ENCODE peak calls at places on chromosomes 3 and 15, in six cellular contexts. E, B, D, X, L and G are unnamed samples.

GRCh38 chr3:39185959-39186691 is 6.3 kb downstream of the XIRP1 start:
- DNase-seq in E (no peak), B (no peak), D (no peak), X (no peak), L (no peak), G (no peak)

GRCh38 chr15:78327442-78327841 is 12.7 kb upstream of the CRABP1 start:
- DNase-seq in E (no peak), B (no peak), D (no peak), X (no peak), L (no peak), G (peak)

GRCh38 chr3:40782086-40782721 is 257.4 kb downstream of the ZNF621 start:
- DNase-seq in E (no peak), B (no peak), D (no peak), X (peak), L (no peak), G (peak)

GRCh38 chr3:23944861-23945652 is at the start of gene NR1D2:
- DNase-seq in E (peak), B (peak), D (peak), X (peak), L (peak), G (peak)

GRCh38 chr3:189488241-189488767 is 142.9 kb upstream of the TP63 start:
- DNase-seq in E (no peak), B (peak), D (no peak), X (no peak), L (no peak), G (peak)

GRCh38 chr15:88258021-88258641 is 1.6 kb upstream of the NTRK3 start:
- DNase-seq in E (no peak), B (no peak), D (no peak), X (peak), L (peak), G (no peak)

GRCh38 chr3:18444597-18445420 is 19.7 kb upstream of the SATB1 start:
- DNase-seq in E (peak), B (no peak), D (peak), X (peak), L (peak), G (peak)

GRCh38 chr3:127445581-127446368 is 144.8 kb downstream of the TPRA1 start:
- DNase-seq in E (no peak), B (no peak), D (no peak), X (no peak), L (no peak), G (no peak)

GRCh38 chr15:72304596-72304995 is 15.4 kb downstream of the CELF6 start:
- DNase-seq in E (no peak), B (no peak), D (no peak), X (no peak), L (no peak), G (no peak)

GRCh38 chr3:11774296-11774877 is 72.3 kb downstream of the TAMM41 start:
- DNase-seq in E (peak), B (no peak), D (no peak), X (peak), L (peak), G (peak)

GRCh38 chr3:16067837-16068471 is 106.5 kb upstream of the GALNT15 start:
- DNase-seq in E (no peak), B (no peak), D (no peak), X (no peak), L (peak), G (no peak)

GRCh38 chr3:106172780-106173179 is 304.0 kb upstream of the CBLB start:
- DNase-seq in E (no peak), B (peak), D (no peak), X (no peak), L (no peak), G (no peak)

GRCh38 chr3:73461582-73461981 is 163.2 kb downstream of the PDZRN3 start:
- DNase-seq in E (no peak), B (no peak), D (peak), X (no peak), L (no peak), G (peak)

GRCh38 chr3:129399895-129400357 is 28.5 kb downstream of the EFCAB12 start:
- DNase-seq in E (no peak), B (peak), D (no peak), X (peak), L (no peak), G (peak)

GRCh38 chr15:81914734-81915234 is 131.0 kb downstream of the MEX3B start:
- DNase-seq in E (no peak), B (no peak), D (peak), X (no peak), L (peak), G (no peak)

GRCh38 chr3:165156757-165157156 is 39.4 kb downstream of the SLITRK3 start:
- DNase-seq in E (peak), B (no peak), D (no peak), X (no peak), L (no peak), G (no peak)

GRCh38 chr3:178255315-178255714 is 280.9 kb upstream of the KCNMB2 start:
- DNase-seq in E (no peak), B (peak), D (no peak), X (no peak), L (no peak), G (peak)

GRCh38 chr3:146530609-146531008 is 13.8 kb downstream of the PLSCR1 start:
- DNase-seq in E (no peak), B (no peak), D (no peak), X (no peak), L (no peak), G (no peak)

GRCh38 chr3:19199131-19199530 is 50.8 kb downstream of the KCNH8 start:
- DNase-seq in E (no peak), B (no peak), D (no peak), X (no peak), L (no peak), G (no peak)

GRCh38 chr15:90219421-90220141 is 14.2 kb downstream of the CIB1 start:
- DNase-seq in E (peak), B (no peak), D (no peak), X (peak), L (peak), G (no peak)

GRCh38 chr3:10568549-10568948 is 63.2 kb upstream of the ATP2B2 start:
- DNase-seq in E (no peak), B (no peak), D (no peak), X (no peak), L (no peak), G (no peak)

GRCh38 chr15:90159213-90159612 is 41.9 kb upstream of the SEMA4B start:
- DNase-seq in E (peak), B (no peak), D (no peak), X (no peak), L (no peak), G (no peak)

GRCh38 chr15:70491183-70491621 is 272.2 kb downstream of the UACA start:
- DNase-seq in E (no peak), B (peak), D (no peak), X (no peak), L (no peak), G (peak)

GRCh38 chr15:99118801-99119546 is 14.1 kb downstream of the SYNM start:
- DNase-seq in E (no peak), B (no peak), D (peak), X (no peak), L (no peak), G (no peak)

GRCh38 chr15:94965593-94965992 is 734.2 kb downstream of the MCTP2 start:
- DNase-seq in E (no peak), B (no peak), D (no peak), X (no peak), L (no peak), G (peak)

GRCh38 chr3:9125278-9125951 is 124.0 kb downstream of the SRGAP3 start:
- DNase-seq in E (no peak), B (no peak), D (no peak), X (no peak), L (no peak), G (no peak)

GRCh38 chr3:197503652-197504051 is 52.1 kb downstream of the BDH1 start:
- DNase-seq in E (no peak), B (no peak), D (no peak), X (no peak), L (no peak), G (no peak)

GRCh38 chr3:17469520-17469919 is 272.9 kb downstream of the TBC1D5 start:
- DNase-seq in E (no peak), B (no peak), D (no peak), X (no peak), L (no peak), G (peak)

GRCh38 chr3:58529516-58530353 is 7.3 kb downstream of the ACOX2 start:
- DNase-seq in E (no peak), B (no peak), D (no peak), X (peak), L (no peak), G (peak)

GRCh38 chr3:8506611-8507061 is 5.0 kb downstream of the LMCD1 start:
- DNase-seq in E (no peak), B (peak), D (no peak), X (no peak), L (no peak), G (peak)

GRCh38 chr3:29468150-29468549 is 187.3 kb downstream of the RBMS3 start:
- DNase-seq in E (no peak), B (no peak), D (no peak), X (no peak), L (no peak), G (no peak)

GRCh38 chr3:29695201-29695904 is 414.5 kb downstream of the RBMS3 start:
- DNase-seq in E (no peak), B (peak), D (no peak), X (no peak), L (no peak), G (peak)

GRCh38 chr3:50617096-50617791 is at the start of gene MAPKAPK3:
- DNase-seq in E (peak), B (no peak), D (peak), X (no peak), L (no peak), G (no peak)

GRCh38 chr15:71588746-71589145 is 221.6 kb upstream of the NR2E3 start:
- DNase-seq in E (no peak), B (peak), D (no peak), X (no peak), L (no peak), G (peak)

GRCh38 chr3:198076722-198077308 is 116.8 kb downstream of the LMLN start:
- DNase-seq in E (no peak), B (no peak), D (no peak), X (no peak), L (no peak), G (no peak)

GRCh38 chr3:24734019-24734418 is 239.4 kb upstream of the THRB start:
- DNase-seq in E (no peak), B (no peak), D (no peak), X (no peak), L (no peak), G (no peak)

GRCh38 chr15:70633394-70633793 is 130.0 kb downstream of the UACA start:
- DNase-seq in E (no peak), B (no peak), D (no peak), X (peak), L (no peak), G (no peak)

GRCh38 chr15:80984856-80985255 is 4.8 kb downstream of the MESD start:
- DNase-seq in E (peak), B (no peak), D (no peak), X (no peak), L (no peak), G (peak)

GRCh38 chr3:49007771-49008528 is 759 bp downstream of the WDR6 start:
- DNase-seq in E (peak), B (peak), D (peak), X (peak), L (peak), G (peak)

GRCh38 chr3:69509288-69509687 is 123.4 kb upstream of the FRMD4B start:
- DNase-seq in E (no peak), B (no peak), D (no peak), X (no peak), L (no peak), G (no peak)

DNA sequence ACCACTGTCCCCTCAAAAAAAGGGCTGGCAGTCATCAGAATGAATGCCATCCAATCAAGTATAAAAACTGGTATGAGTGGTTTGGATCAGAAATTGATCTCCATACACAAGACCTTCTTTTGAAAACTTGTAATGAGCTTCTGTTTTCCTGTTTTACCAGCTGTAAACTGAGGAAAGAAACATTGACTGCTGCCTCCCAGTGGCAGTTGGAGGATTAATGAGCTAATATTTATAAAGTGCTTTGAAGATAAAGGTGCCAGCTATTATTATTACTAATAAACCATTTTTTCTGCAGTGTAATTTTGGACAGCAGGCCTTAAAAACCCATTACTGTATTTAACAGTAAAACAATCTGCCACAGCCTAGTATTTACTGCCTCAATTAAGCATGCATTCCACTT is 11.4 kb downstream of the CHL1 start:
- DNase-seq in E (no peak), B (no peak), D (no peak), X (no peak), L (no peak), G (no peak)
- TF ChIP-seq CTCF in E (no peak), B (no peak), D (peak), X (no peak), L (no peak), G (no peak)

GRCh38 chr3:71684752-71685151 is 40.5 kb downstream of the EIF4E3 start:
- DNase-seq in E (no peak), B (peak), D (no peak), X (no peak), L (no peak), G (peak)

GRCh38 chr3:71681224-71681668 is 44.0 kb downstream of the EIF4E3 start:
- DNase-seq in E (peak), B (peak), D (peak), X (no peak), L (no peak), G (peak)

GRCh38 chr3:71684046-71684730 is 41.0 kb downstream of the EIF4E3 start:
- DNase-seq in E (no peak), B (no peak), D (no peak), X (no peak), L (no peak), G (no peak)

GRCh38 chr3:71685686-71686085 is 39.5 kb downstream of the EIF4E3 start:
- DNase-seq in E (no peak), B (no peak), D (no peak), X (no peak), L (no peak), G (no peak)

DNA sequence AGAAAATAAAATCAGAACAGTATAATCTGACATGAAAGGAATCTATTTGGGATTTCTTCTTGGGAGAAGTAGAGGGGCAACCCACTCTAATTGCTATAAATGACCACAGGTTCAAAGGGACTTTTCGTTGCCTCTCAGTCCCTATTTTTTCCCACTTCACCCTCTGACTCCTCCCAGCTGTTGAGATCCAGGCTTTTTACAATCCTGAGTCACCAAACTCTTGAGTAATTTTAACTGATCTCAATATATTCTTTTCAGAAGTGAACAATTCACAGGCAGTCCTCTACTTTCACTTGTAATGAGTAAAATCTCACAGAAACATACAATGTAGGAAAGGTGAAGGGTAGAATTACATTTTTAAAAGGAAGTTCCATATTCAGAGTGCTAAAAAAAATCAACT is 44.6 kb downstream of the EIF4E3 start:
- DNase-seq in E (no peak), B (peak), D (no peak), X (no peak), L (no peak), G (peak)
- H3K4me3 ChIP-seq in E (no peak), B (no peak), D (no peak), X (no peak), L (no peak), G (peak)

GRCh38 chr3:113773381-113773780 is 26.5 kb downstream of the ATP6V1A start:
- DNase-seq in E (no peak), B (peak), D (no peak), X (no peak), L (no peak), G (peak)

GRCh38 chr3:113771993-113772392 is 25.2 kb downstream of the ATP6V1A start:
- DNase-seq in E (no peak), B (no peak), D (no peak), X (no peak), L (no peak), G (no peak)

GRCh38 chr3:113764698-113765097 is 17.9 kb downstream of the ATP6V1A start:
- DNase-seq in E (no peak), B (no peak), D (no peak), X (no peak), L (no peak), G (no peak)

DNA sequence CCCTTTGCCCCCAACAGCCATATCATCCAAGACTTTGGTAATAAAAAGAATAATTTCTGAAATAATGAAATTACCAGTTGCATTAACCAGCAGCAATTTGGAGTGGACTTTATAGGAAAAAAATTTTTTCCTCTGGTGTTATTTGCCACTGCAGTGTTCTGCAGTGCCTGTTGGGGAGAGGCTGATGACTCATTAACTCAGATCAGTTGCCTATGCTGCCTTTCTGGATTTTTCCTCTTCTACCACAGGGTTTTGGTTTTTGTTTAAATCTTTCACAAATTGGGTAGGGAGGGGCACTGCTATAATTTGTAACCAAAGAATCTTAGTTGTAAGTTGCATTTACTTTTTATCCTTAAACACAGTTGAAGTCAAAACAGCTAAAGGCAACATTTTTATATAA is 22.7 kb downstream of the ATP6V1A start:
- DNase-seq in E (no peak), B (peak), D (no peak), X (no peak), L (peak), G (peak)
- TF ChIP-seq CTCF in E (no peak), B (no peak), D (no peak), X (no peak), L (no peak), G (peak)

GRCh38 chr3:122024800-122025199 is 2.8 kb upstream of the ILDR1 start:
- DNase-seq in E (no peak), B (no peak), D (no peak), X (no peak), L (no peak), G (no peak)
- H3K4me3 ChIP-seq in E (no peak), B (no peak), D (no peak), X (no peak), L (no peak), G (no peak)

DNA sequence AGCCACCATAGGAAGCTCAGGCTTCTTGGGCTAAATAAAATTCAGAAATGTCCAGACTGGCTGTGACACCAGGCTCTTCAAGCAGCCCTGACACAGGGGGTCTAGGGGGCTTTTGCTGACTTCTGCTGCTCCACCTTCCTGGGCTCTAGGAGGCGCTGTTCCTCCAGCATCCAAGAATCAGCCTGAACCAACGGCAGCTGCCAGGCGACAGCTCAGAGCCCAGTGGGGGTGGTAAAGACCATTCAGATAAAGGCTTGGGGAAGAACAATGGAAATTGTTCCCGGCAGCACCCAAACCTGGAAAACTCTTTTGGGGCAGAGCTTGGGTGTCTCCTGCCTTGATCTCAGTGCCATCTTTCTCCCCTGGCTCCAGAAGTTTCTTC is 21.6 kb upstream of the PSTPIP1 start:
- DNase-seq in E (no peak), B (no peak), D (no peak), X (peak), L (peak), G (peak)
- TF ChIP-seq CTCF in E (no peak), B (peak), D (peak), X (peak), L (peak), G (peak)